ENCODE peak calls at places on chromosomes 16 and 17, in five cellular contexts. Y is AG04450, A is chondrocyte, S is kidney epithelial cell, X is natural killer cell. J is an unnamed sample.

GRCh38 chr16:31471241-31471874 is 594 bp upstream of the TGFB1I1 start:
- DNase-seq in Y (no peak), A (no peak), S (no peak), X (no peak), J (no peak)

GRCh38 chr17:50689251-50689650 is 18.5 kb downstream of the ANKRD40 start:
- DNase-seq in Y (no peak), A (no peak), S (no peak), X (no peak), J (no peak)

GRCh38 chr16:1800703-1801102 is 7.2 kb upstream of the IGFALS start:
- DNase-seq in Y (no peak), A (no peak), S (no peak), X (no peak), J (no peak)

GRCh38 chr17:74360993-74361612 is 565 bp downstream of the BTBD17 start:
- DNase-seq in Y (no peak), A (no peak), S (no peak), X (no peak), J (no peak)

GRCh38 chr17:67469208-67469980 is 92.3 kb downstream of the PITPNC1 start:
- DNase-seq in Y (no peak), A (no peak), S (no peak), X (no peak), J (no peak)

GRCh38 chr16:49596699-49597291 is 223.2 kb downstream of the C16orf78 start:
- DNase-seq in Y (no peak), A (peak), S (no peak), X (no peak), J (peak)

GRCh38 chr16:70480127-70481105 is 26.0 kb downstream of the FCSK start:
- DNase-seq in Y (no peak), A (no peak), S (no peak), X (no peak), J (no peak)

GRCh38 chr16:1989209-1989825 is 453 bp upstream of the SYNGR3 start:
- DNase-seq in Y (no peak), A (no peak), S (no peak), X (no peak), J (no peak)

GRCh38 chr17:81429353-81429774 is 34.1 kb downstream of the BAHCC1 start:
- DNase-seq in Y (peak), A (no peak), S (no peak), X (no peak), J (peak)

GRCh38 chr16:69217433-69217832 is 30.5 kb downstream of the SNTB2 start:
- DNase-seq in Y (peak), A (no peak), S (peak), X (no peak), J (no peak)

GRCh38 chr17:4256952-4257351 is 6.8 kb downstream of the ANKFY1 start:
- DNase-seq in Y (no peak), A (no peak), S (no peak), X (no peak), J (no peak)

GRCh38 chr16:66523861-66524354 is 26.0 kb downstream of the TK2 start:
- DNase-seq in Y (no peak), A (no peak), S (no peak), X (no peak), J (peak)

GRCh38 chr17:72502111-72502939 is 381.5 kb downstream of the SOX9 start:
- DNase-seq in Y (peak), A (no peak), S (no peak), X (no peak), J (peak)

GRCh38 chr17:47935961-47936360 is 5.4 kb upstream of the PNPO start:
- DNase-seq in Y (peak), A (no peak), S (no peak), X (no peak), J (no peak)

GRCh38 chr17:48532261-48532660 is 1.4 kb upstream of the HOXB1 start:
- DNase-seq in Y (no peak), A (no peak), S (no peak), X (no peak), J (no peak)

GRCh38 chr17:48612854-48613691 is 2.0 kb downstream of the HOXB8 start:
- DNase-seq in Y (no peak), A (no peak), S (no peak), X (peak), J (peak)

GRCh38 chr16:85891033-85891775 is 7.8 kb upstream of the IRF8 start:
- DNase-seq in Y (no peak), A (no peak), S (peak), X (no peak), J (no peak)

GRCh38 chr17:27810211-27810901 is 10.0 kb upstream of the NOS2 start:
- DNase-seq in Y (no peak), A (no peak), S (no peak), X (no peak), J (no peak)

GRCh38 chr16:977096-977701 is 4.4 kb upstream of the SOX8 start:
- DNase-seq in Y (no peak), A (no peak), S (no peak), X (no peak), J (no peak)

GRCh38 chr16:84816485-84816884 is 3.3 kb upstream of the CRISPLD2 start:
- DNase-seq in Y (no peak), A (no peak), S (no peak), X (no peak), J (no peak)

GRCh38 chr17:50148226-50149098 is 2.0 kb downstream of the PPP1R9B start:
- DNase-seq in Y (no peak), A (peak), S (no peak), X (peak), J (peak)

GRCh38 chr17:72580321-72581127 is 459.7 kb downstream of the SOX9 start:
- DNase-seq in Y (no peak), A (no peak), S (peak), X (no peak), J (peak)

GRCh38 chr16:46884513-46885293 is 541 bp downstream of the GPT2 start:
- DNase-seq in Y (no peak), A (no peak), S (no peak), X (no peak), J (peak)

GRCh38 chr17:4463818-4464501 is 30.2 kb downstream of the SPNS3 start:
- DNase-seq in Y (no peak), A (no peak), S (no peak), X (no peak), J (no peak)

GRCh38 chr17:81859906-81860755 is at the start of gene P4HB:
- DNase-seq in Y (no peak), A (peak), S (peak), X (no peak), J (peak)

GRCh38 chr16:27401768-27402568 is at the start of gene IL21R:
- DNase-seq in Y (no peak), A (no peak), S (no peak), X (peak), J (peak)

GRCh38 chr17:34692932-34693331 is 113.5 kb downstream of the TMEM132E start:
- DNase-seq in Y (no peak), A (no peak), S (no peak), X (no peak), J (no peak)

GRCh38 chr17:15398736-15399331 is 57.4 kb upstream of the TEKT3 start:
- DNase-seq in Y (no peak), A (no peak), S (no peak), X (no peak), J (no peak)

GRCh38 chr17:57874434-57875108 is 24.7 kb upstream of the MRPS23 start:
- DNase-seq in Y (peak), A (no peak), S (no peak), X (no peak), J (peak)

GRCh38 chr16:69501956-69502457 is 63.8 kb upstream of the NFAT5 start:
- DNase-seq in Y (no peak), A (no peak), S (no peak), X (no peak), J (no peak)

GRCh38 chr16:17827313-17827712 is 356.6 kb upstream of the XYLT1 start:
- DNase-seq in Y (no peak), A (no peak), S (no peak), X (no peak), J (no peak)

GRCh38 chr16:80274576-80275191 is 266.1 kb upstream of the DYNLRB2 start:
- DNase-seq in Y (peak), A (no peak), S (no peak), X (no peak), J (no peak)

GRCh38 chr16:22381392-22381791 is 7.0 kb upstream of the CDR2 start:
- DNase-seq in Y (no peak), A (no peak), S (no peak), X (no peak), J (no peak)

GRCh38 chr16:89170346-89171215 is 967 bp upstream of the CDH15 start:
- DNase-seq in Y (no peak), A (no peak), S (no peak), X (no peak), J (peak)

GRCh38 chr16:70453117-70453890 is 1.1 kb upstream of the FCSK start:
- DNase-seq in Y (no peak), A (no peak), S (no peak), X (no peak), J (no peak)

GRCh38 chr16:70380205-70380918 is 33.7 kb downstream of the DDX19A start:
- DNase-seq in Y (peak), A (no peak), S (peak), X (peak), J (peak)

GRCh38 chr17:1487939-1488825 is 4.3 kb downstream of the MYO1C start:
- DNase-seq in Y (peak), A (no peak), S (no peak), X (peak), J (peak)
- TF ChIP-seq CTCF in Y (no peak), A (peak), S (no peak), X (no peak), J (no peak)

GRCh38 chr17:44911133-44912001 is 3.9 kb downstream of the GFAP start:
- DNase-seq in Y (no peak), A (peak), S (no peak), X (peak), J (peak)
- TF ChIP-seq CTCF in Y (peak), A (peak), S (peak), X (peak), J (peak)

GRCh38 chr16:11386791-11387546 is 41.7 kb downstream of the RMI2 start:
- DNase-seq in Y (no peak), A (no peak), S (no peak), X (no peak), J (peak)
- TF ChIP-seq CTCF in Y (peak), A (peak), S (peak), X (no peak), J (no peak)

GRCh38 chr17:7014995-7015586 is 2.7 kb downstream of the RNASEK start:
- DNase-seq in Y (no peak), A (no peak), S (no peak), X (peak), J (no peak)
- TF ChIP-seq CTCF in Y (no peak), A (peak), S (no peak), X (peak), J (no peak)

DNA sequence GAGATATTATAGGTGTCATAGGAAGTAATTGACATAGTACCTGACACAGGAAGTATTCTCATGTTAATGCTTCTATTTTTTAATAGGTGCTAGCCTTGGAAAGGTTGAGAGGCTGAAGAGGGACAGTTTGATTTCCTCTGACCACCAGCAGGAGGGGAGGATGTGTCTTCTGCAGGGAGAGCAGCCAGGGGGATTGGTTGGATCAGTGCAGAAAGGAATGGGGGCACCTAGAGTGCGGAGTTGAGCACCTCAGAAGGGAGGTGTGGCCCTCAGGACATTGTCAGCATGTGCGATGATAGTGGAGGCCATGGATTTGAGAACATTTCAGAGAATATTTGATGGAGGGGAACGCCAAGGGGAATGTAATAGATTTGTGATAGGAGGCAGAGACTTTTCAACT is 23.4 kb downstream of the HAPSTR1 start:
- DNase-seq in Y (no peak), A (no peak), S (no peak), X (no peak), J (no peak)
- TF ChIP-seq CTCF in Y (no peak), A (no peak), S (no peak), X (no peak), J (no peak)

DNA sequence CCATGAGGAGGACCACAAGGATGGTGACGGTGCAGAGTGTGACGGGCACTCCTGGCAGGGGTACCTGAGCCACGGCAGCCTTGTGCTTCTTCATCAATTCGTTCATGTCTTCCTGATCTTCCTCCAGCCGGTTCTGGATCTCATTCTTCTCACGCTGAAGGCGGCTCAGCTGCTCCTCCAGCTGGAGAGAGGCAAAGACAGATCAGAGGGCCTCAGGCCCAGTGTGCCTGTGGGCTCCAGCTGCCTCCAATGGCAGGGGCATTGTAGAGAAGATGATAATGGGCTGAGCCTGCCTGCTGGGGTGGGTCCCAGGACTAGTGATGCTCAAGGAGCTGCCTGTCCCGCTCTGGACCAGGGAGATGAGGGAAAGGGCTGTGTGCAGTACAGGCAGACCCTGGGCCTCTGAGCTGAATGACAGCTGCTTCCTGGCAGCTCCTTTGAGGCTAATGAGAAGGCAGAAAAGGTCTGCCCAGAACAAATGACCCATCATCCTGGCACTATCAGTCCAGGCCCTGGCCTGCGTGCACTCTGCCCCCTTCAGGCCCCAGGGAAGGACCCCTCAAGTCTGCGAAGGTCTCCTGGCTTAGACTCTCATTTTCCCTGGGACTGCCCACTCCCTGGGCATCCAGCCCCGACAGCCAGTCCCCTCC is 47.9 kb downstream of the PIPOX start:
- DNase-seq in Y (no peak), A (no peak), S (no peak), X (no peak), J (no peak)
- TF ChIP-seq CTCF in Y (no peak), A (no peak), S (no peak), X (no peak), J (no peak)